ENCODE peak calls at places on chromosome 19, in eight cellular contexts. One of them, this sample, is unnamed.
A peak's percentile ranks its signal among the peaks of the same experiment; 100 is the strongest.

GRCh38 chr19:19964416-19964815 is 63.7 kb downstream of the ZNF93 start:
- DNase-seq in lung: peak; percentile 17
- DNase-seq in left lung: no peak
- DNase-seq in fibroblast of pulmonary artery: no peak
- DNase-seq in choroid plexus epithelial cell: no peak
- DNase-seq in WTC11: no peak
- DNase-seq in neural crest cell: no peak
- DNase-seq in colonic mucosa: no peak
- DNase-seq in this sample: no peak

GRCh38 chr19:14349426-14349825 is 31.8 kb upstream of the ADGRE5 start:
- DNase-seq in colonic mucosa: no peak
- DNase-seq in WTC11: no peak
- DNase-seq in choroid plexus epithelial cell: no peak
- DNase-seq in left lung: no peak
- DNase-seq in fibroblast of pulmonary artery: no peak
- DNase-seq in lung: no peak
- DNase-seq in neural crest cell: no peak
- DNase-seq in this sample: no peak

GRCh38 chr19:53977991-53978731 is 13.3 kb upstream of the CACNG6 start:
- DNase-seq in fibroblast of pulmonary artery: peak; percentile 98
- DNase-seq in left lung: peak; percentile 41
- DNase-seq in choroid plexus epithelial cell: peak; percentile 99
- DNase-seq in lung: peak; percentile 42
- DNase-seq in WTC11: peak; percentile 99
- DNase-seq in neural crest cell: peak; percentile 70
- DNase-seq in colonic mucosa: no peak
- DNase-seq in this sample: no peak

GRCh38 chr19:52942371-52943133 is 19.3 kb upstream of the ZNF888 start:
- DNase-seq in lung: peak; percentile 94
- DNase-seq in fibroblast of pulmonary artery: peak; percentile 75
- DNase-seq in WTC11: peak; percentile 97
- DNase-seq in neural crest cell: peak; percentile 92
- DNase-seq in left lung: peak; percentile 94
- DNase-seq in colonic mucosa: peak; percentile 98
- DNase-seq in choroid plexus epithelial cell: peak; percentile 75
- DNase-seq in this sample: peak; percentile 96

GRCh38 chr19:28705008-28705407 is 507.9 kb downstream of the UQCRFS1 start:
- DNase-seq in fibroblast of pulmonary artery: peak; percentile 80
- DNase-seq in WTC11: no peak
- DNase-seq in neural crest cell: no peak
- DNase-seq in colonic mucosa: no peak
- DNase-seq in left lung: no peak
- DNase-seq in choroid plexus epithelial cell: peak; percentile 94
- DNase-seq in lung: no peak
- DNase-seq in this sample: no peak

GRCh38 chr19:7506385-7507328 is 9.2 kb upstream of the ZNF358 start:
- DNase-seq in choroid plexus epithelial cell: peak; percentile 79
- DNase-seq in fibroblast of pulmonary artery: peak; percentile 89
- DNase-seq in lung: peak; percentile 93
- DNase-seq in colonic mucosa: peak; percentile 96
- DNase-seq in left lung: peak; percentile 92
- DNase-seq in neural crest cell: peak; percentile 64
- DNase-seq in WTC11: peak; percentile 99
- DNase-seq in this sample: no peak

GRCh38 chr19:8518536-8518935 is 4.6 kb upstream of the ZNF414 start:
- DNase-seq in colonic mucosa: no peak
- DNase-seq in left lung: no peak
- DNase-seq in neural crest cell: no peak
- DNase-seq in fibroblast of pulmonary artery: no peak
- DNase-seq in lung: no peak
- DNase-seq in choroid plexus epithelial cell: no peak
- DNase-seq in WTC11: no peak
- DNase-seq in this sample: no peak

GRCh38 chr19:51824603-51825002 is 29.6 kb downstream of the FPR3 start:
- DNase-seq in fibroblast of pulmonary artery: no peak
- DNase-seq in neural crest cell: no peak
- DNase-seq in left lung: no peak
- DNase-seq in colonic mucosa: no peak
- DNase-seq in choroid plexus epithelial cell: no peak
- DNase-seq in lung: no peak
- DNase-seq in WTC11: no peak
- DNase-seq in this sample: no peak

GRCh38 chr19:28596561-28597071 is 616.3 kb downstream of the UQCRFS1 start:
- DNase-seq in WTC11: no peak
- DNase-seq in neural crest cell: no peak
- DNase-seq in fibroblast of pulmonary artery: no peak
- DNase-seq in left lung: no peak
- DNase-seq in colonic mucosa: no peak
- DNase-seq in choroid plexus epithelial cell: no peak
- DNase-seq in lung: no peak
- DNase-seq in this sample: no peak

GRCh38 chr19:15331419-15332310 is 674 bp downstream of the BRD4 start:
- DNase-seq in neural crest cell: peak; percentile 10
- DNase-seq in WTC11: peak; percentile 48
- DNase-seq in choroid plexus epithelial cell: peak; percentile 39
- DNase-seq in lung: peak; percentile 42
- DNase-seq in colonic mucosa: peak; percentile 41
- DNase-seq in left lung: peak; percentile 67
- DNase-seq in fibroblast of pulmonary artery: peak; percentile 54
- DNase-seq in this sample: no peak

GRCh38 chr19:38666662-38667448 is 19.4 kb downstream of the ACTN4 start:
- DNase-seq in choroid plexus epithelial cell: peak; percentile 66
- DNase-seq in lung: no peak
- DNase-seq in WTC11: no peak
- DNase-seq in colonic mucosa: no peak
- DNase-seq in left lung: no peak
- DNase-seq in neural crest cell: no peak
- DNase-seq in fibroblast of pulmonary artery: peak; percentile 85
- DNase-seq in this sample: no peak

DNA sequence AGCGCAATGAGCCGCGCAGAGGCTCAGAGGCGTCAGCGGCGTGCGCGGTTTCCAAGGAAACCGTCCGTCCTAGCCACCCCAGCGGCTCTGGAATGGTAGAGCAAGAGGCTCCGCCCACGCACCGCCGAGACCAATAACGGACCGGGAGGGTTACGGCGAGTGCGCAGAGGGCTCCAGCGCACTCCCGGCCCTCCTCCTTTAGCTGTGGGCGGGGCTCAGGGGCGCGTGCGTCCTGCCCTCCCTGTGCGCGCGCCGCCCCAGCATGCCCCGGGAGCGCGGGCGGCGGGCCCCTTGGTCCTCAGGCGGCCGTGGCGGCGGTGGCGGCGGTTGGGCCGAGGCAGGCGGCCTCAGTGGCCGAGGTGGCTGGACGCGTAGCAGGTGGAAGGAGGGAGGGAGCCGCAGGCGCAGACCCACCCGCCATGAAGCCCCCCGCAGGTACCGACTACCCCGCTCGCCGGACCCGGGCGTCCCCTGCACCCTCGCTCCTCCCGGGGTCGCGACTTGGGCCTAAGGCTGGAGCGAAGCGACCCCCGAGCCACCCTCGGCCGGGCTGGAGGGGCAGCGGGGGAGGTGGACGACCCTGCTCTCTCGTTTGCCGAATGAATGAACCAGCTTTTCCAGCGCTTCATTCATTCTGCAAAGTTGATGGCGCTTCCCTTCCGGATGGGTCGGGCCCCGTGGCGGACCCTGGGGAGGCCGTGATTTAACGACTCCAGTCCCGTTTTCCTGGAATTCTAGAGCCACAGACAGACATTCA is at the start of gene THOP1:
- DNase-seq in neural crest cell: peak; percentile 96
- DNase-seq in fibroblast of pulmonary artery: peak; percentile 99
- DNase-seq in colonic mucosa: peak; percentile 98
- DNase-seq in left lung: peak; percentile 99
- DNase-seq in choroid plexus epithelial cell: peak; percentile 99
- DNase-seq in WTC11: peak; percentile 99
- DNase-seq in lung: peak; percentile 98
- DNase-seq in this sample: peak; percentile 99
- TF ChIP-seq CTCF in neural crest cell: no peak
- TF ChIP-seq CTCF in fibroblast of pulmonary artery: no peak
- TF ChIP-seq CTCF in colonic mucosa: no peak
- TF ChIP-seq CTCF in left lung: peak; percentile 20
- TF ChIP-seq CTCF in choroid plexus epithelial cell: no peak
- TF ChIP-seq CTCF in WTC11: no peak
- TF ChIP-seq CTCF in lung: no peak
- TF ChIP-seq CTCF in this sample: no peak

DNA sequence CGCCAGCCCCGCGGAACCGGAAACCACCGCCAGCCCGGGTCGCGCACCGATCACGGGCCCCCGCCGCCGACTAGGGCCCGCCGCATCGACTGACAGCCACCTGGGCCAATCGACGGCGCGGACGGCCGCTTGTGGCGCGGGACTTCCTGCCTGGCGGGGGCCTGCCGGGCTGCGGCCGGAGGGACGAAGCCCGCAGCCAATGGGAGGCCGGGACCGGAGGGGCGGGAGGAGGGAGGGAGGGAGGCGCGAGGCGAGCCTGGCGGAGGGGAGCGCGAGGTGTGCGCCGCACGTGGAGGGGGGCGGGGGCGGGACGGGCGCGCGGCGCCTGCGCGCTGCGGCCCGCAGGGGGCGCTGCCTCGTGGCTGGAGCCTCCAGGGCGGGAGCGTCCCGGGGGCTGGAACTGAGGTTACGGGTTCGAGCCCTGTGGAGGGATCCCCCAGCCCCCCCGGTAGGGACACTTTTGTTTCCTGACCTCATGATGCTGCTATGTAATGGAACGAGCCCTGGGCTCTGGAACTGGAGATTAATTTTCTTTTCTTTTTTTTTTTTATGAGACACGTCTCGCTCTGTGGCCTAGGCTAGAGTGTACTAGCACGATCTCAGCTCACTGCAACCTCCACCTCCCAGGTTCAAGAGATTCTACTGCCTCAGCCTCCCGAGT is at the start of gene MLLT1:
- DNase-seq in WTC11: peak; percentile 97
- DNase-seq in left lung: peak; percentile 97
- DNase-seq in fibroblast of pulmonary artery: peak; percentile 98
- DNase-seq in neural crest cell: peak; percentile 94
- DNase-seq in choroid plexus epithelial cell: peak; percentile 98
- DNase-seq in lung: peak; percentile 97
- DNase-seq in colonic mucosa: peak; percentile 97
- DNase-seq in this sample: peak; percentile 97
- TF ChIP-seq CTCF in WTC11: peak; percentile 77
- TF ChIP-seq CTCF in left lung: peak; percentile 90
- TF ChIP-seq CTCF in fibroblast of pulmonary artery: peak; percentile 33
- TF ChIP-seq CTCF in neural crest cell: peak; percentile 86
- TF ChIP-seq CTCF in choroid plexus epithelial cell: peak; percentile 52
- TF ChIP-seq CTCF in lung: peak; percentile 9
- TF ChIP-seq CTCF in colonic mucosa: peak; percentile 69
- TF ChIP-seq CTCF in this sample: peak; percentile 95

GRCh38 chr19:4547303-4548237 is 7.7 kb upstream of the LRG1 start:
- DNase-seq in WTC11: peak; percentile 40
- DNase-seq in fibroblast of pulmonary artery: peak; percentile 29
- DNase-seq in choroid plexus epithelial cell: no peak
- DNase-seq in neural crest cell: no peak
- DNase-seq in lung: no peak
- DNase-seq in colonic mucosa: peak; percentile 88
- DNase-seq in left lung: peak; percentile 68
- DNase-seq in this sample: no peak
- TF ChIP-seq CTCF in WTC11: no peak
- TF ChIP-seq CTCF in fibroblast of pulmonary artery: peak; percentile 43
- TF ChIP-seq CTCF in choroid plexus epithelial cell: peak; percentile 60
- TF ChIP-seq CTCF in neural crest cell: peak; percentile 32
- TF ChIP-seq CTCF in lung: no peak
- TF ChIP-seq CTCF in colonic mucosa: peak; percentile 28
- TF ChIP-seq CTCF in left lung: peak; percentile 38
- TF ChIP-seq CTCF in this sample: peak; percentile 43

DNA sequence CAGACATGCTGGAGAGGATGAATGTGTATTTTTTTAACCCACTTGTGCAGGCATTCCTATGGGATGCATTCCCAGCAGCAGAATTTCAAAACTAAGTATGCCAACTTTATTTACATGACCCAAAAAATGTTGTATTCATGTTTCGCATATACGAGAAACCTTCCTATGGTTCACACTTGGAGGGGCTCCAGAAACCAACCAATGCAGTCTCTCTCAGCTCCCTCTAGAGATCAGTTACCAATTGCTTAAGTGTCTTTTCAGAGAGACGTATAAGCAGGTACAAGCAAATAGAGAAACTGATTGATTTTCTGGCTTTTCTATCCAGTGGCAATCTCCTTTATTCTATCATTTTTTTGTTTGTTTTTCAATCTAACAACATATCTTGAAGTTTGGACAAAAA is 5.5 kb upstream of the PTOV1 start:
- DNase-seq in choroid plexus epithelial cell: peak; percentile 59
- DNase-seq in fibroblast of pulmonary artery: no peak
- DNase-seq in colonic mucosa: no peak
- DNase-seq in WTC11: no peak
- DNase-seq in lung: no peak
- DNase-seq in neural crest cell: no peak
- DNase-seq in left lung: no peak
- DNase-seq in this sample: no peak
- TF ChIP-seq CTCF in choroid plexus epithelial cell: peak; percentile 44
- TF ChIP-seq CTCF in fibroblast of pulmonary artery: no peak
- TF ChIP-seq CTCF in colonic mucosa: no peak
- TF ChIP-seq CTCF in WTC11: no peak
- TF ChIP-seq CTCF in lung: no peak
- TF ChIP-seq CTCF in neural crest cell: no peak
- TF ChIP-seq CTCF in left lung: no peak
- TF ChIP-seq CTCF in this sample: no peak

GRCh38 chr19:35960432-35960972 is 24.3 kb downstream of the LRFN3 start:
- DNase-seq in left lung: no peak
- DNase-seq in fibroblast of pulmonary artery: no peak
- DNase-seq in colonic mucosa: no peak
- DNase-seq in choroid plexus epithelial cell: no peak
- DNase-seq in lung: no peak
- DNase-seq in neural crest cell: no peak
- DNase-seq in WTC11: no peak
- DNase-seq in this sample: no peak

GRCh38 chr19:35958660-35959039 is 22.5 kb downstream of the LRFN3 start:
- DNase-seq in fibroblast of pulmonary artery: no peak
- DNase-seq in left lung: no peak
- DNase-seq in colonic mucosa: no peak
- DNase-seq in neural crest cell: no peak
- DNase-seq in WTC11: no peak
- DNase-seq in lung: no peak
- DNase-seq in choroid plexus epithelial cell: no peak
- DNase-seq in this sample: no peak

GRCh38 chr19:35955881-35956634 is 19.9 kb downstream of the LRFN3 start:
- DNase-seq in fibroblast of pulmonary artery: no peak
- DNase-seq in lung: no peak
- DNase-seq in left lung: no peak
- DNase-seq in choroid plexus epithelial cell: no peak
- DNase-seq in WTC11: no peak
- DNase-seq in colonic mucosa: no peak
- DNase-seq in neural crest cell: no peak
- DNase-seq in this sample: no peak

GRCh38 chr19:35959968-35960320 is 23.8 kb downstream of the LRFN3 start:
- DNase-seq in neural crest cell: no peak
- DNase-seq in colonic mucosa: no peak
- DNase-seq in choroid plexus epithelial cell: no peak
- DNase-seq in lung: no peak
- DNase-seq in left lung: no peak
- DNase-seq in WTC11: peak; percentile 36
- DNase-seq in fibroblast of pulmonary artery: no peak
- DNase-seq in this sample: no peak

GRCh38 chr19:35959040-35959967 is 23.1 kb downstream of the LRFN3 start:
- DNase-seq in left lung: peak; percentile 51
- DNase-seq in colonic mucosa: no peak
- DNase-seq in neural crest cell: no peak
- DNase-seq in WTC11: peak; percentile 47
- DNase-seq in fibroblast of pulmonary artery: no peak
- DNase-seq in choroid plexus epithelial cell: no peak
- DNase-seq in lung: no peak
- DNase-seq in this sample: no peak
- TF ChIP-seq CTCF in left lung: peak; percentile 21
- TF ChIP-seq CTCF in colonic mucosa: no peak
- TF ChIP-seq CTCF in neural crest cell: peak; percentile 15
- TF ChIP-seq CTCF in WTC11: no peak
- TF ChIP-seq CTCF in fibroblast of pulmonary artery: no peak
- TF ChIP-seq CTCF in choroid plexus epithelial cell: peak; percentile 30
- TF ChIP-seq CTCF in lung: no peak
- TF ChIP-seq CTCF in this sample: peak; percentile 35

GRCh38 chr19:47498561-47498960 is 14.5 kb upstream of the KPTN start:
- DNase-seq in neural crest cell: no peak
- DNase-seq in lung: no peak
- DNase-seq in choroid plexus epithelial cell: no peak
- DNase-seq in left lung: no peak
- DNase-seq in colonic mucosa: no peak
- DNase-seq in WTC11: no peak
- DNase-seq in fibroblast of pulmonary artery: no peak
- DNase-seq in this sample: no peak
- TF ChIP-seq CTCF in neural crest cell: no peak
- TF ChIP-seq CTCF in lung: no peak
- TF ChIP-seq CTCF in choroid plexus epithelial cell: no peak
- TF ChIP-seq CTCF in left lung: no peak
- TF ChIP-seq CTCF in colonic mucosa: no peak
- TF ChIP-seq CTCF in WTC11: no peak
- TF ChIP-seq CTCF in fibroblast of pulmonary artery: no peak
- TF ChIP-seq CTCF in this sample: no peak